ENCODE peak calls at places on chromosomes 12 and 14, in seven cellular contexts. G, Q, D, J, T, N and F are unnamed samples.
A peak's percentile ranks its signal among the peaks of the same experiment; 100 is the strongest.

GRCh38 chr12:124764870-124765570 is 98.6 kb downstream of the SCARB1 start:
- DNase-seq in G (no peak), Q (no peak), D (peak; percentile 89), J (no peak), T (no peak), N (peak; percentile 88), F (peak; percentile 100)

GRCh38 chr12:8950702-8951478 is 1.4 kb upstream of the M6PR start:
- DNase-seq in G (no peak), Q (no peak), D (no peak), J (no peak), T (no peak), N (no peak), F (peak; percentile 12)

GRCh38 chr14:64540208-64541202 is at the start of gene HSPA2:
- DNase-seq in G (peak; percentile 100), Q (peak; percentile 96), D (peak; percentile 99), J (peak; percentile 99), T (peak; percentile 99), N (peak; percentile 99), F (peak; percentile 95)

GRCh38 chr12:46667547-46667946 is 158.2 kb downstream of the SLC38A4 start:
- DNase-seq in G (no peak), Q (no peak), D (peak; percentile 49), J (no peak), T (no peak), N (no peak), F (no peak)

GRCh38 chr14:70359076-70359424 is 433 bp downstream of the COX16 start:
- DNase-seq in G (no peak), Q (no peak), D (no peak), J (no peak), T (no peak), N (no peak), F (no peak)

GRCh38 chr12:58310828-58311273 is 369.5 kb downstream of the ATP23 start:
- DNase-seq in G (peak; percentile 64), Q (no peak), D (peak; percentile 99), J (no peak), T (no peak), N (peak; percentile 23), F (peak; percentile 97)

GRCh38 chr12:106956048-106956935 is 585 bp downstream of the TMEM263 start:
- DNase-seq in G (peak; percentile 78), Q (peak; percentile 43), D (peak; percentile 90), J (peak; percentile 84), T (peak; percentile 84), N (peak; percentile 85), F (peak; percentile 96)

GRCh38 chr12:32455607-32456063 is 56.3 kb downstream of the FGD4 start:
- DNase-seq in G (peak; percentile 59), Q (peak; percentile 32), D (peak; percentile 82), J (no peak), T (no peak), N (peak; percentile 30), F (peak; percentile 77)

GRCh38 chr14:104868060-104868740 is 3.1 kb downstream of the CEP170B start:
- DNase-seq in G (no peak), Q (no peak), D (no peak), J (no peak), T (peak; percentile 40), N (no peak), F (no peak)

GRCh38 chr14:64878775-64879634 is 702 bp downstream of the SPTB start:
- DNase-seq in G (peak; percentile 30), Q (peak; percentile 17), D (no peak), J (peak; percentile 40), T (peak; percentile 73), N (no peak), F (peak; percentile 8)

GRCh38 chr12:115233891-115234543 is 550.0 kb upstream of the TBX3 start:
- DNase-seq in G (peak; percentile 92), Q (no peak), D (no peak), J (peak; percentile 77), T (no peak), N (no peak), F (no peak)

GRCh38 chr12:26524862-26525465 is 308.0 kb downstream of the ITPR2 start:
- DNase-seq in G (peak; percentile 43), Q (no peak), D (peak; percentile 28), J (no peak), T (peak; percentile 62), N (peak; percentile 1), F (peak; percentile 13)

GRCh38 chr12:93279849-93280412 is 97.8 kb upstream of the NUDT4 start:
- DNase-seq in G (no peak), Q (no peak), D (peak; percentile 37), J (no peak), T (no peak), N (no peak), F (no peak)

GRCh38 chr14:72824051-72824450 is 69.8 kb downstream of the DPF3 start:
- DNase-seq in G (peak; percentile 38), Q (no peak), D (no peak), J (no peak), T (no peak), N (peak; percentile 82), F (no peak)

GRCh38 chr12:43238281-43238680 is 313.7 kb downstream of the ADAMTS20 start:
- DNase-seq in G (no peak), Q (no peak), D (no peak), J (no peak), T (no peak), N (no peak), F (no peak)

GRCh38 chr14:102668291-102668873 is 75.9 kb downstream of the RCOR1 start:
- DNase-seq in G (no peak), Q (no peak), D (no peak), J (no peak), T (no peak), N (no peak), F (no peak)

GRCh38 chr14:69657961-69658360 is 46.6 kb downstream of the SUSD6 start:
- DNase-seq in G (peak; percentile 48), Q (no peak), D (peak; percentile 42), J (peak; percentile 46), T (no peak), N (no peak), F (no peak)

GRCh38 chr14:67513631-67514108 is 19.4 kb upstream of the PLEKHH1 start:
- DNase-seq in G (no peak), Q (no peak), D (no peak), J (no peak), T (no peak), N (no peak), F (no peak)

GRCh38 chr14:60506985-60507829 is 1.7 kb upstream of the SIX6 start:
- DNase-seq in G (peak; percentile 16), Q (no peak), D (no peak), J (peak; percentile 41), T (peak; percentile 58), N (no peak), F (no peak)

GRCh38 chr14:80522936-80523335 is 311.6 kb upstream of the DIO2 start:
- DNase-seq in G (no peak), Q (no peak), D (peak; percentile 33), J (no peak), T (no peak), N (no peak), F (peak; percentile 14)

GRCh38 chr14:90805662-90806548 is 10.3 kb downstream of the TTC7B start:
- DNase-seq in G (no peak), Q (no peak), D (no peak), J (no peak), T (no peak), N (no peak), F (no peak)

GRCh38 chr14:101132588-101132987 is 229.1 kb upstream of the RTL1 start:
- DNase-seq in G (no peak), Q (no peak), D (no peak), J (no peak), T (peak; percentile 17), N (no peak), F (no peak)

GRCh38 chr14:101134161-101134631 is 230.7 kb upstream of the RTL1 start:
- DNase-seq in G (no peak), Q (no peak), D (no peak), J (peak; percentile 17), T (no peak), N (no peak), F (no peak)

GRCh38 chr14:101131451-101131916 is 228.0 kb upstream of the RTL1 start:
- DNase-seq in G (peak; percentile 93), Q (no peak), D (no peak), J (peak; percentile 14), T (peak; percentile 38), N (peak; percentile 56), F (no peak)

GRCh38 chr14:101132051-101132541 is 228.6 kb upstream of the RTL1 start:
- DNase-seq in G (no peak), Q (no peak), D (no peak), J (peak; percentile 10), T (peak; percentile 38), N (no peak), F (no peak)

DNA sequence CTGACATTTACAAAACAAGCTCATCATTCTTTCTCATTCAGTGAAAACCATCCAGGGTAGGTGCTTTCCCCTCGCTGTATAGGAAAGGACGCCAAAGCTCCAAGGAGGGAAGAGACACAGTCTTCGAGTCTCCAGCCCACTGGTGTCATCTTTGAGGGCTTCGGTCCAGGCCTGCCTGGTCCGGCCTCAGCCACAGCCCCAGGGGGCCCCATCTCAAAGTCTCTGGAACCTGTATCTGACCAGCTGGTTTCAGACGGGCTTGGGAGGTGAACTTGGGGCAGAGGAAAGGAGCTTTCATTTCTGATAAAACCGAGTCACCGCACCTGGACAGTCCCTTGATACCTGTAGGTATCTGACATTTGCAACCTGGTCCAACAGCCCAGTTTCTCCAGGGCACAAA is 229.5 kb upstream of the RTL1 start:
- DNase-seq in G (no peak), Q (no peak), D (no peak), J (no peak), T (no peak), N (no peak), F (no peak)
- H3K79me1 ChIP-seq in G (no peaks in the 10 kb centered on the region), Q (no peaks in the 10 kb centered on the region), D (no peaks in the 10 kb centered on the region), J (no peaks in the 10 kb centered on the region), T (no peaks in the 10 kb centered on the region), N (no peaks in the 10 kb centered on the region), F (no peaks in the 10 kb centered on the region)

GRCh38 chr12:16467304-16467703 is 119.9 kb downstream of the MGST1 start:
- DNase-seq in G (no peak), Q (no peak), D (no peak), J (no peak), T (no peak), N (no peak), F (no peak)
- H3K79me1 ChIP-seq in G (no peaks in the 10 kb centered on the region), Q (no peaks in the 10 kb centered on the region), D (no peaks in the 10 kb centered on the region), J (no peaks in the 10 kb centered on the region), T (no peaks in the 10 kb centered on the region), N (no peaks in the 10 kb centered on the region), F (no peaks in the 10 kb centered on the region)

DNA sequence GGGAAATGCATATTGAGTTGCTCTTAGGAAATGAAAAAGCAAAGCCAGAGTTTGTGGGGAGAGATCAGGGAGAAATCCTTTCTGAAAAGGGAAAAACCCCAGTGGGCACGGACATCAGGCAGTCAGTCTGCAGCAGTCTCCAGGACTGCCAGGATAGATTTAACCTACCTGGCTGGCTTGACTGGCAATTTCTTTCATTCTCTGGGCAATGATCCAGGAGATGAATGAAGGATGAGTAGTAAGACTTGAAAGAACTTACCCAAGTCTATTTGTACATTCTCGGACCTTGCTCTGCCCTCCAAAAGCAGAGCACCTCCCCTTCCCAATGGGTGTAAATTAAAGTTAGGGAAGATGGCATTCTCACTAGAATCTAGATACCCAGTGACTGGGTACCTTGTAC is 42.9 kb downstream of the CMAS start:
- DNase-seq in G (no peak), Q (no peak), D (no peak), J (no peak), T (no peak), N (no peak), F (no peak)
- H3K79me1 ChIP-seq in G (no peaks in the 10 kb centered on the region), Q (no peaks in the 10 kb centered on the region), D (no peaks in the 10 kb centered on the region), J (no peaks in the 10 kb centered on the region), T (no peaks in the 10 kb centered on the region), N (no peaks in the 10 kb centered on the region), F (no peaks in the 10 kb centered on the region)

DNA sequence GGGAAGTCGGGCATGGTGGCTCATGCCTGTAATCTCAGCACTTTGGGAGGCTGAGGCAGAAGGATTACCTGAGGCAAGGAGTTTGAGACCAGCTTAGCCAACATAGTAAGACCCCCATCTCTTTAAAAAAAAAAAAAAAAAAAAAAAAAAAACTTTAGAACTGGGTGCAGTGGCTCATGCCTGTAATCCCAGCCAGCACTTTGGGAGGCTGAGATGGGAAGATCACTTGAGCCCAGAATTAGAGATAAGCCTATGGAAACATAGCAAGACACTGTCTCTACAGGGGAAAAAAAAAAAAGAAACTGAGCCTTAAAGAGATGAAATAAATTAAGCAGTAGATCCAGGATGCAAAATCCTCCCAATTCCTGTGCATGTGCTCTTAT is 1.7 kb upstream of the PA2G4 start:
- DNase-seq in G (no peak), Q (no peak), D (no peak), J (no peak), T (no peak), N (no peak), F (no peak)
- H3K79me1 ChIP-seq in G (peaks cover 2% of the 10 kb centered on the region), Q (peaks cover 8% of the 10 kb centered on the region), D (peaks cover 9% of the 10 kb centered on the region), J (no peaks in the 10 kb centered on the region), T (peaks cover 2% of the 10 kb centered on the region), N (peaks cover 8% of the 10 kb centered on the region), F (peaks cover 2% of the 10 kb centered on the region)